ENCODE peak calls at places on chromosomes 16 and 17, in seven cellular contexts. D is neural progenitor cell, M is K562, B is PC-3, H is adipocyte, P is mesendoderm, U is fibroblast of lung. E is an unnamed sample.

GRCh38 chr16:8632675-8633182 is 11.2 kb downstream of the METTL22 start:
- DNase-seq in M (no peak), B (no peak), P (no peak), U (no peak), H (no peak), D (no peak), E (no peak)

GRCh38 chr16:10754941-10755340 is 11.3 kb downstream of the NUBP1 start:
- DNase-seq in H (peak; percentile 42), U (peak; percentile 80), D (no peak), M (no peak), B (peak; percentile 71), P (no peak), E (no peak)

GRCh38 chr17:51613255-51613654 is 352.9 kb downstream of the UTP18 start:
- DNase-seq in P (no peak), M (no peak), B (no peak), U (no peak), H (no peak), D (no peak), E (peak; percentile 0)

GRCh38 chr16:11835891-11836652 is 15.3 kb downstream of the RSL1D1 start:
- DNase-seq in D (no peak), U (peak; percentile 69), P (peak; percentile 72), H (peak; percentile 25), B (no peak), M (no peak), E (peak; percentile 64)

GRCh38 chr16:17177968-17178880 is 292.5 kb downstream of the XYLT1 start:
- DNase-seq in U (peak; percentile 50), P (no peak), M (no peak), B (no peak), H (no peak), D (peak; percentile 39), E (peak; percentile 55)

GRCh38 chr17:45160505-45161287 is 979 bp upstream of the HEXIM2 start:
- DNase-seq in H (peak; percentile 82), D (peak; percentile 95), B (peak; percentile 61), P (peak; percentile 97), M (peak; percentile 85), U (peak; percentile 72), E (peak; percentile 98)

GRCh38 chr17:28369684-28370034 is 448 bp downstream of the VTN start:
- DNase-seq in D (no peak), M (no peak), H (no peak), B (no peak), U (no peak), P (no peak), E (no peak)

GRCh38 chr16:17301593-17302135 is 169.1 kb downstream of the XYLT1 start:
- DNase-seq in B (no peak), H (no peak), P (no peak), M (no peak), D (no peak), U (no peak), E (no peak)

GRCh38 chr17:29585080-29585751 is 4.2 kb downstream of the GIT1 start:
- DNase-seq in H (no peak), M (no peak), P (no peak), B (no peak), U (peak; percentile 44), D (no peak), E (peak; percentile 72)

GRCh38 chr16:80200079-80200478 is 340.7 kb upstream of the DYNLRB2 start:
- DNase-seq in B (no peak), D (no peak), U (no peak), H (no peak), P (no peak), M (no peak), E (no peak)

GRCh38 chr17:1455291-1455747 is 713 bp downstream of the CRK start:
- DNase-seq in B (peak; percentile 60), M (peak; percentile 54), U (peak; percentile 67), D (peak; percentile 82), P (peak; percentile 86), H (peak; percentile 90), E (peak; percentile 91)

GRCh38 chr17:37124074-37124824 is 175.5 kb downstream of the AATF start:
- DNase-seq in M (no peak), H (no peak), U (no peak), P (peak; percentile 61), B (no peak), D (no peak), E (peak; percentile 69)

GRCh38 chr16:89015271-89015859 is 38.4 kb upstream of the CBFA2T3 start:
- DNase-seq in P (no peak), B (no peak), H (no peak), M (no peak), U (no peak), D (no peak), E (peak; percentile 29)

GRCh38 chr17:58308173-58308984 is 20.2 kb downstream of the TSPOAP1 start:
- DNase-seq in H (no peak), U (no peak), M (no peak), D (peak; percentile 66), P (peak; percentile 75), B (no peak), E (peak; percentile 96)

GRCh38 chr17:56777859-56778258 is 55.9 kb downstream of the C17orf67 start:
- DNase-seq in U (no peak), H (no peak), M (no peak), B (peak; percentile 41), D (no peak), P (no peak), E (no peak)

GRCh38 chr16:55495616-55496289 is 13.1 kb upstream of the LPCAT2 start:
- DNase-seq in D (no peak), B (no peak), U (peak; percentile 98), M (no peak), H (peak; percentile 52), P (no peak), E (peak; percentile 33)

GRCh38 chr16:4685292-4685691 is 8.1 kb upstream of the NUDT16L1 start:
- DNase-seq in P (no peak), D (no peak), H (no peak), M (no peak), U (no peak), B (no peak), E (no peak)

DNA sequence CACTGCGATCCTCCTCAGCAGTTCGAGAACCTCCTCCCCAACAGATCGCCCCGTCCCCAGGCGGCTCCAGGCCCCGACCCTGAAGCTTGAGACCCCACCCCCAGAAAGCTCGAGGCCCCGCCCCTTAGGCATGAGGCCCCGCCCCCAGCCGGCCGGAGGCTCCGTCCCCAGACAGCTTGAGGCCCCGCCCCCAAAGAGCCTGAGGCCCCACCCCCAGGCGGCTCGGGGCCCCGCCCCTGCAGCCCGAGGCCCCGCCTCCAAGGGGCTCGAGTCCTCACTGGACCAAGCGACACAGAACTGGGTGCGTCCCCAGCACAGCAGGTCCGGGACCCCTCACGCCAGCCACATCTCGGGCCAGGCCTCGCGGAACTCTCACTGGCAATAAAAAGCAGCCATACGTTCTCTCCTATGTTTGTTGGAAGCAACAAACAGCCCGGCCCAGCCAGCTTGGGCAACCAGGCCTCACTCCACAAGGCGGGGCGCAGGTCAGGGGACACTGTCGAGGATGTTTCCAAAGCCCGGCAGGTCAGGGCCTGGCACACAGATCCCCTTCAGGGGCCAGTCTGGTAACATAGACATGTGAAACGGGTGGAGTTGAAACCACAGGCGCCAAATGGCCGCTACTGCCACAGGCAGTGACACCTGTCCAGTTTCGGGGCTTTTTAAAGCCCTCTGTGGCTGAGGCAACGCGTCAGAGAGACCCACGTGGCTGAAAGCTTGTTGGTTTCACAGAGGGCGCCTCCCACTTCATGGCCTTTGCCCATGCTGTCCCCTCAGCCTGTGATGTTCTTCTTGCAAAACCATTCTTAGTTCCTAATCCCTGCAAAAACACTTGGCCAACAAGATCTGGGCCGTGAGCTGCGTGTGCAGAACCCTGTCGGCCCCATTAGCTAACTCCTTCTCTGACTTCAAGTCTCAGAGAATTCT is 224.2 kb downstream of the PARN start:
- DNase-seq in U (no peak), B (peak; percentile 16), M (peak; percentile 94), D (peak; percentile 53), P (peak; percentile 72), H (peak; percentile 35), E (peak; percentile 97)
- H3K9ac ChIP-seq in U (no peak overlapping the region), B (no peak overlapping the region), M (peak overlapping the region; percentile 70), D (no peak overlapping the region), P (no peak overlapping the region), H (peak overlapping the region; percentile 15), E (no peak overlapping the region)

DNA sequence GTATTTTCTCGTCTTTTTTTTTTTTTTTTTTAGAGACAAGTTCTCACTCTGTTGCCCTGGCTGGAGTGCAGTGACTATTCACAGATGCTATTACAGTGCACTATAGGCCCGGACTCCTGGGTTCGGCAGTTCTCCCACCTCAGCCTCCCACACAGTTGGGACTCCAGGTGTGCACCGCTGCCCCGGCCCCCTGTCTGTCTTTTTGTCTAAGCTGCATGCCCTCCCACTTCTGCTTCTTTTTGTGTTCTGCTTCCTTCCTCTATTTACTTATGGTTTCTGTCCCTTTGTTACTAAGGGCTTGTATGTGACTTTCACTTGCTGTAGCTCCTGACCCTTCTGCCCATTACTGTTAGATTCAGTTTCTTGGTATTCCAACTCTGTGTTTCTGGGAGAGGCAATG is 20.5 kb downstream of the SLC7A6 start:
- DNase-seq in B (no peak), U (no peak), D (no peak), H (no peak), M (no peak), P (no peak), E (no peak)
- H3K4me3 ChIP-seq in B (no peak overlapping the region), U (no peak overlapping the region), D (no peak overlapping the region), H (no peak overlapping the region), M (no peak overlapping the region), P (no peak overlapping the region), E (no peak overlapping the region)

DNA sequence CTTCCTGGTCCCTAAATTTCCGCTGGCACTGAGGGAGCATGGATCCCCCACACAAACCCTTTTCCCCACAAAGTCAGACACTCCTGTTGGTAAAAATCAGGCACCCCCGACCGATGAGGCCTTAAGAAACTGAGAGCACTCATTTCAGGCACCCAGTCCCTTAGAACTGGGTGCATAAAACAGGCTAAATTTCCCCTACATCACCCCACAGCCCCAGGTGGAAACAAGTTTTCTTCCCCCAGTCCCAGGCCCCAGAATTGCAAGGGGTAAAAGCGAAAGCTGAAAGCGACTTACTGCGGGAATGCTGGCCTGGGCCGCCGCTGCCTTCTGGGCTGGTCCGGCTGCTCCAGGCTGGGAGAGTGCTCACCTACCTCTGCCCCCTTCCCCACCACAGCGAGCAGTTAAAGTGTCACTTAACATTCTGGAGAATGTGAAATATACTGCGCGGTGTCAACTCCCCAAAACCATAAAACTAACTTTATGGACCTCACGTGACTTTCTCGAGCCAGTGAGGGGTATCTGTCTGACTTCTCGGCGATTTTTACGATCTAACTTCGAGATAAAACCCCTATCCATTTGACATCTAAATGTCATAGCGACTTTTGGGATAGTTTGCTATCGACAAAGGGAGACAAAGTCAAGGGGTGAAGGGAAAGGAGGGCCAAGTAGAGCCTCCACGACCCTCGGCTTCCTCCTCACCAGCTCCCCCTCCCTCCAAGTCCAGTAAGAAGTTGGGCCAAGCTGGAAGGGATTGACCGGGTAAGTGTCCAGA is at the start of gene HOXB3:
- DNase-seq in P (no peak), M (no peak), H (no peak), B (no peak), D (no peak), U (no peak), E (peak; percentile 65)
- H3K9ac ChIP-seq in P (no peak within 1 kb of the TSS), M (peak within 1 kb of the TSS; percentile 27), H (peak within 1 kb of the TSS; percentile 63), B (no peak within 1 kb of the TSS), D (no peak within 1 kb of the TSS), U (peak within 1 kb of the TSS; percentile 94), E (no peak within 1 kb of the TSS)

DNA sequence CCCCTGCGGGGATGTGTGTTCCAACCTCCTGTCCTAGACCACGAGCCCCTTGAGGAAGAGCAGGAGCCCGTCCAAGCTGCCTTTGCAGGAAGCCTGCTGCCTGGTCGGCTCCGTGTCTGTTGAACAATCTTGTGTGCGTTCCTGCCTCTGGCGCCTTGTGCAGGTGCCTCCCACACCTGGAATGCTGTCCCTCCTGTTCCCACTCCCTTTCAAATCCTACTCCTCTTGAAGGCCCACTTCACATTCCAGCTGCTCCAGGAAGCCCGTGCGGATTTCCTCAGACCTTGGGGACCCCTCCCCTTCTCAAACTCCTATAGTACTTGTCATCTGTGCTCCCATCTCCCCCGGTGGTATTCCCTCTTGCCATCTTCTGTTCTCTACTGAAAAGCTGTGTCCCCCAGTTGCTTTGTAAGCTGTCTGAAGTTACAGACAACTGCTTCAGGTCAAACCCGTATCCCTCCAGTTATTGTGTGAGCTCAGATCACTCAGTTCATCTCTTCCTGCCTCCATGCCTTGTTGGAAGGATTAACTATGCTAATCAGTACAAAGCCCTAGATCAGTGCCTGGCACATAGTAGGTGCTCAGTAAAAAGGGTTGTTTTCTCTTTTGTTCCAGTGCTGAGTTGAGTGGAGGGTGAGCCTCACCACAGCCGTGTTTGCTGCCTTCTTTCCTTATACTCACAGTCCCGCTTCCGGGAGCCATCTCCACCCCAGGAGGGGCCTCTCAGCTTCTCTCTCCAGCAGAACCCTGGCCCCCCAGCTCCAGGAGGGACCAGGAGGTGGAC is 241.8 kb upstream of the CIBAR2 start:
- DNase-seq in B (peak; percentile 74), M (no peak), U (no peak), H (no peak), D (no peak), P (no peak), E (no peak)
- H3K4me3 ChIP-seq in B (no peak overlapping the region), M (no peak overlapping the region), U (no peak overlapping the region), H (no peak overlapping the region), D (no peak overlapping the region), P (no peak overlapping the region), E (no peak overlapping the region)

E was measured in endodermal cell.